ENCODE peak calls at places on chromosomes 16 and 17, in five cellular contexts. G, F, C, P and I are unnamed samples.

GRCh38 chr17:40560592-40561293 is 4.5 kb downstream of the CCR7 start:
- DNase-seq in F (peak), C (no peak), P (no peak), G (peak), I (peak)

GRCh38 chr17:40097931-40098845 is 2.2 kb downstream of the NR1D1 start:
- DNase-seq in C (peak), F (peak), P (no peak), G (no peak), I (no peak)

GRCh38 chr17:81652901-81653771 is 3.2 kb downstream of the PDE6G start:
- DNase-seq in G (no peak), C (no peak), F (no peak), P (no peak), I (peak)

GRCh38 chr16:27103954-27104353 is 37.2 kb downstream of the C16orf82 start:
- DNase-seq in P (no peak), G (no peak), C (no peak), F (no peak), I (no peak)

GRCh38 chr16:29906520-29907244 is 6.4 kb downstream of the ASPHD1 start:
- DNase-seq in C (no peak), P (no peak), G (no peak), F (no peak), I (no peak)

GRCh38 chr17:82689077-82689476 is 9.4 kb downstream of the RAB40B start:
- DNase-seq in C (no peak), G (no peak), P (no peak), F (no peak), I (no peak)

GRCh38 chr16:19859603-19860002 is 25.0 kb downstream of the GPRC5B start:
- DNase-seq in G (no peak), F (no peak), P (no peak), C (no peak), I (no peak)

GRCh38 chr17:14107889-14108288 is 38.6 kb downstream of the COX10 start:
- DNase-seq in F (no peak), P (no peak), C (no peak), G (no peak), I (no peak)

GRCh38 chr17:1485311-1485747 is 7.2 kb downstream of the MYO1C start:
- DNase-seq in G (no peak), C (peak), P (peak), F (peak), I (no peak)

GRCh38 chr16:75032655-75033054 is 33.8 kb downstream of the ZNRF1 start:
- DNase-seq in G (no peak), F (no peak), C (no peak), P (no peak), I (no peak)

GRCh38 chr16:29848420-29849297 is 14.4 kb downstream of the CDIPT start:
- DNase-seq in P (peak), C (peak), F (peak), G (peak), I (peak)

GRCh38 chr17:51912939-51913338 is 245.6 kb downstream of the CA10 start:
- DNase-seq in C (no peak), F (no peak), P (no peak), G (no peak), I (no peak)

GRCh38 chr17:76658387-76658705 is 14.8 kb upstream of the ST6GALNAC1 start:
- DNase-seq in G (no peak), P (no peak), C (no peak), F (no peak), I (no peak)

GRCh38 chr17:77465358-77466041 is 324.7 kb downstream of the SEC14L1 start:
- DNase-seq in P (no peak), G (peak), C (peak), F (peak), I (peak)

GRCh38 chr16:17469011-17469741 is 1.6 kb downstream of the XYLT1 start:
- DNase-seq in C (no peak), F (peak), P (no peak), G (no peak), I (no peak)

GRCh38 chr17:73400915-73401545 is 89.2 kb upstream of the CDC42EP4 start:
- DNase-seq in C (no peak), P (no peak), F (no peak), G (no peak), I (no peak)

GRCh38 chr16:87380403-87380802 is 3.2 kb downstream of the FBXO31 start:
- DNase-seq in P (no peak), C (peak), F (no peak), G (no peak), I (no peak)

GRCh38 chr17:7184091-7184488 is 4.9 kb upstream of the ASGR1 start:
- DNase-seq in C (no peak), G (no peak), P (no peak), F (no peak), I (no peak)

GRCh38 chr16:23944381-23944780 is 108.6 kb downstream of the PRKCB start:
- DNase-seq in P (no peak), G (no peak), C (no peak), F (no peak), I (no peak)

GRCh38 chr17:69516225-69516624 is 101.7 kb downstream of the MAP2K6 start:
- DNase-seq in F (no peak), P (no peak), C (no peak), G (no peak), I (no peak)

GRCh38 chr17:57215317-57215716 is 41.0 kb upstream of the MSI2 start:
- DNase-seq in F (peak), G (no peak), C (no peak), P (no peak), I (no peak)

GRCh38 chr16:17194190-17194780 is 276.5 kb downstream of the XYLT1 start:
- DNase-seq in F (peak), P (peak), G (peak), C (peak), I (peak)

GRCh38 chr16:84625556-84625955 is 7.7 kb upstream of the COTL1 start:
- DNase-seq in P (no peak), F (no peak), C (no peak), G (no peak), I (no peak)

GRCh38 chr16:56400458-56400857 is 24.9 kb downstream of the AMFR start:
- DNase-seq in C (no peak), P (no peak), G (no peak), F (no peak), I (no peak)

GRCh38 chr17:3025421-3026124 is 37.8 kb downstream of the OR1D5 start:
- DNase-seq in C (no peak), G (no peak), P (no peak), F (no peak), I (no peak)

GRCh38 chr17:80274871-80275449 is 14.3 kb downstream of the RNF213 start:
- DNase-seq in F (no peak), P (no peak), G (no peak), C (no peak), I (no peak)

GRCh38 chr16:86983621-86984020 is 333.6 kb downstream of the C16orf95 start:
- DNase-seq in G (no peak), C (no peak), F (no peak), P (no peak), I (no peak)

GRCh38 chr16:11384956-11385586 is 39.8 kb downstream of the RMI2 start:
- DNase-seq in F (no peak), P (no peak), G (no peak), C (no peak), I (no peak)